ENCODE peak calls at places on chromosome 15, in seven cellular contexts. Z is pancreas; H is effector CD4-positive, alpha-beta T cell; B is NCI-H146; Y is substantia nigra; U is stimulated activated naive CD8-positive, alpha-beta T cell treated with anti-CD3 and anti-CD28 coated beads, Interleukin-15, amount 100 ng/mL, for 72 hours; S is stimulated activated CD4-positive, alpha-beta T cell treated with anti-CD3 and anti-CD28 coated beads, Interleukin-15, amount 100 ng/mL, for 1 hour. N is an unnamed sample.
A peak's percentile ranks its signal among the peaks of the same experiment; 100 is the strongest.

GRCh38 chr15:22877607-22878006 is 39.1 kb downstream of the NIPA2 start:
- DNase-seq in Z (no peak), H (no peak), B (no peak), Y (no peak), U (no peak), S (no peak), N (no peak)

GRCh38 chr15:88622605-88622975 is 1.4 kb downstream of the AEN start:
- DNase-seq in Z (no peak), H (no peak), B (no peak), Y (no peak), U (no peak), S (no peak), N (peak; percentile 47)

GRCh38 chr15:41546846-41547786 is 3.1 kb upstream of the RPAP1 start:
- DNase-seq in Z (no peak), H (no peak), B (no peak), Y (no peak), U (no peak), S (no peak), N (no peak)

GRCh38 chr15:101464246-101464998 is 25.1 kb downstream of the PCSK6 start:
- DNase-seq in Z (no peak), H (no peak), B (no peak), Y (no peak), U (no peak), S (no peak), N (no peak)

GRCh38 chr15:38474155-38474757 is 20.3 kb downstream of the FAM98B start:
- DNase-seq in Z (peak; percentile 19), H (peak; percentile 35), B (peak; percentile 2), Y (no peak), U (peak; percentile 24), S (no peak), N (peak; percentile 7)

GRCh38 chr15:78390823-78391222 is 47.2 kb upstream of the IREB2 start:
- DNase-seq in Z (no peak), H (no peak), B (no peak), Y (no peak), U (no peak), S (no peak), N (no peak)

GRCh38 chr15:58966698-58967097 is 20.8 kb upstream of the RNF111 start:
- DNase-seq in Z (no peak), H (no peak), B (no peak), Y (no peak), U (no peak), S (no peak), N (no peak)

GRCh38 chr15:55289573-55290360 is at the start of gene RAB27A:
- DNase-seq in Z (peak; percentile 77), H (peak; percentile 67), B (peak; percentile 61), Y (no peak), U (peak; percentile 87), S (peak; percentile 52), N (peak; percentile 69)

GRCh38 chr15:96837241-96837970 is 506.9 kb downstream of the NR2F2 start:
- DNase-seq in Z (no peak), H (no peak), B (no peak), Y (no peak), U (no peak), S (no peak), N (no peak)

GRCh38 chr15:72774696-72775383 is 8.7 kb downstream of the ADPGK start:
- DNase-seq in Z (no peak), H (no peak), B (no peak), Y (no peak), U (no peak), S (no peak), N (no peak)

GRCh38 chr15:77034620-77035467 is 36.1 kb downstream of the TSPAN3 start:
- DNase-seq in Z (no peak), H (no peak), B (no peak), Y (peak; percentile 27), U (peak; percentile 44), S (no peak), N (no peak)

GRCh38 chr15:79176151-79176550 is 85.6 kb upstream of the RASGRF1 start:
- DNase-seq in Z (no peak), H (no peak), B (no peak), Y (no peak), U (no peak), S (no peak), N (no peak)

GRCh38 chr15:60941448-60941847 is 287.7 kb downstream of the RORA start:
- DNase-seq in Z (no peak), H (no peak), B (no peak), Y (no peak), U (no peak), S (no peak), N (no peak)

GRCh38 chr15:29263289-29263688 is 6.3 kb downstream of the NSMCE3 start:
- DNase-seq in Z (no peak), H (no peak), B (no peak), Y (no peak), U (no peak), S (no peak), N (no peak)

GRCh38 chr15:34217587-34218225 is 7.1 kb upstream of the EMC4 start:
- DNase-seq in Z (no peak), H (no peak), B (no peak), Y (no peak), U (no peak), S (no peak), N (no peak)

GRCh38 chr15:63896336-63897115 is 62.8 kb upstream of the HERC1 start:
- DNase-seq in Z (no peak), H (no peak), B (no peak), Y (no peak), U (peak; percentile 47), S (no peak), N (peak; percentile 58)

GRCh38 chr15:60704129-60704528 is 225.2 kb upstream of the ICE2 start:
- DNase-seq in Z (no peak), H (peak; percentile 11), B (no peak), Y (no peak), U (no peak), S (peak; percentile 22), N (no peak)

GRCh38 chr15:65264877-65265430 is 21.7 kb downstream of the PARP16 start:
- DNase-seq in Z (no peak), H (no peak), B (no peak), Y (no peak), U (no peak), S (no peak), N (no peak)

GRCh38 chr15:24683736-24684135 is 8.2 kb downstream of the NPAP1 start:
- DNase-seq in Z (no peak), H (no peak), B (no peak), Y (no peak), U (no peak), S (no peak), N (no peak)

GRCh38 chr15:45785897-45786296 is 151.1 kb downstream of the SQOR start:
- DNase-seq in Z (no peak), H (no peak), B (peak; percentile 74), Y (no peak), U (no peak), S (no peak), N (no peak)

GRCh38 chr15:85062560-85062959 is 80.9 kb downstream of the PDE8A start:
- DNase-seq in Z (no peak), H (no peak), B (no peak), Y (no peak), U (no peak), S (no peak), N (no peak)

GRCh38 chr15:58549013-58549779 is 117.4 kb downstream of the LIPC start:
- DNase-seq in Z (no peak), H (no peak), B (no peak), Y (no peak), U (no peak), S (no peak), N (no peak)

GRCh38 chr15:24878153-24878552 is 76.6 kb upstream of the SNRPN start:
- DNase-seq in Z (no peak), H (no peak), B (no peak), Y (peak; percentile 40), U (peak; percentile 33), S (no peak), N (no peak)

GRCh38 chr15:73127302-73127936 is 75.2 kb downstream of the NEO1 start:
- DNase-seq in Z (no peak), H (no peak), B (no peak), Y (peak; percentile 4), U (peak; percentile 22), S (no peak), N (no peak)

GRCh38 chr15:45378913-45379262 is 544 bp upstream of the GATM start:
- DNase-seq in Z (peak; percentile 88), H (no peak), B (no peak), Y (no peak), U (no peak), S (no peak), N (no peak)

GRCh38 chr15:101276501-101277037 is 716 bp downstream of the SELENOS start:
- DNase-seq in Z (no peak), H (no peak), B (peak; percentile 29), Y (no peak), U (no peak), S (no peak), N (no peak)

GRCh38 chr15:89660556-89660955 is 5.3 kb upstream of the KIF7 start:
- DNase-seq in Z (no peak), H (no peak), B (no peak), Y (no peak), U (no peak), S (no peak), N (no peak)

GRCh38 chr15:101112336-101113113 is 139.3 kb downstream of the CHSY1 start:
- DNase-seq in Z (no peak), H (no peak), B (no peak), Y (no peak), U (no peak), S (no peak), N (no peak)

GRCh38 chr15:99073008-99073714 is 31.7 kb upstream of the SYNM start:
- DNase-seq in Z (no peak), H (no peak), B (no peak), Y (no peak), U (no peak), S (no peak), N (no peak)

GRCh38 chr15:99635794-99636193 is 70.0 kb downstream of the MEF2A start:
- DNase-seq in Z (no peak), H (no peak), B (no peak), Y (no peak), U (no peak), S (no peak), N (no peak)

GRCh38 chr15:24879492-24879891 is 75.3 kb upstream of the SNRPN start:
- DNase-seq in Z (no peak), H (no peak), B (no peak), Y (no peak), U (no peak), S (no peak), N (no peak)

GRCh38 chr15:85000937-85001336 is 19.3 kb downstream of the PDE8A start:
- DNase-seq in Z (no peak), H (no peak), B (no peak), Y (no peak), U (no peak), S (no peak), N (no peak)

GRCh38 chr15:40731034-40731433 is 24.0 kb downstream of the RMDN3 start:
- DNase-seq in Z (no peak), H (no peak), B (no peak), Y (no peak), U (no peak), S (no peak), N (no peak)